ENCODE peak calls at places on chromosome 1, in four cellular contexts. B is NCI-H446, E is GM12865, M is HFF-Myc. D is an unnamed sample.

GRCh38 chr1:243732627-243733026 is 117.4 kb downstream of the AKT3 start:
- DNase-seq in E (no peak), B (no peak), M (no peak), D (no peak)

GRCh38 chr1:53524428-53525400 is 65.5 kb downstream of the DMRTB1 start:
- DNase-seq in E (no peak), M (no peak), B (no peak), D (no peak)

GRCh38 chr1:27980216-27980820 is 20.5 kb downstream of the XKR8 start:
- DNase-seq in B (no peak), E (no peak), M (no peak), D (no peak)

GRCh38 chr1:145720556-145720877 is 1.2 kb downstream of the CD160 start:
- DNase-seq in E (no peak), B (no peak), M (no peak), D (no peak)

GRCh38 chr1:25100151-25100841 is 132.0 kb downstream of the SYF2 start:
- DNase-seq in B (no peak), M (no peak), E (peak), D (no peak)

GRCh38 chr1:111441573-111442192 is 7.4 kb downstream of the WDR77 start:
- DNase-seq in E (peak), M (no peak), B (no peak), D (no peak)

GRCh38 chr1:171863531-171863930 is 22.2 kb downstream of the DNM3 start:
- DNase-seq in E (no peak), B (no peak), M (no peak), D (no peak)

GRCh38 chr1:9653195-9653782 is 1.8 kb downstream of the PIK3CD start:
- DNase-seq in M (no peak), E (peak), B (no peak), D (no peak)

GRCh38 chr1:8463144-8463927 is 145.4 kb downstream of the SLC45A1 start:
- DNase-seq in E (no peak), M (peak), B (peak), D (no peak)

GRCh38 chr1:111598534-111598933 is 21.1 kb upstream of the RAP1A start:
- DNase-seq in E (peak), M (no peak), B (no peak), D (no peak)

GRCh38 chr1:24904731-24905354 is 25.2 kb downstream of the RUNX3 start:
- DNase-seq in M (no peak), E (no peak), B (no peak), D (no peak)

GRCh38 chr1:23483327-23484252 is at the start of gene ASAP3:
- DNase-seq in M (no peak), B (no peak), E (no peak), D (no peak)

GRCh38 chr1:59776960-59777852 is 37.5 kb upstream of the HOOK1 start:
- DNase-seq in E (no peak), B (no peak), M (no peak), D (no peak)

GRCh38 chr1:85411567-85412312 is 53.2 kb downstream of the DDAH1 start:
- DNase-seq in E (no peak), B (no peak), M (no peak), D (no peak)

GRCh38 chr1:176949033-176949662 is 215.4 kb downstream of the ASTN1 start:
- DNase-seq in B (no peak), E (peak), M (peak), D (peak)

GRCh38 chr1:3065797-3066196 is 3.2 kb upstream of the PRDM16 start:
- DNase-seq in E (no peak), B (no peak), M (no peak), D (no peak)

GRCh38 chr1:27405074-27405473 is 12.7 kb downstream of the GPR3 start:
- DNase-seq in B (no peak), M (no peak), E (no peak), D (no peak)

GRCh38 chr1:75614455-75615379 is 3.8 kb upstream of the SLC44A5 start:
- DNase-seq in B (peak), M (no peak), E (peak), D (peak)

GRCh38 chr1:82226198-82226505 is 425.4 kb downstream of the ADGRL2 start:
- DNase-seq in M (no peak), B (peak), E (no peak), D (no peak)

GRCh38 chr1:152436593-152437338 is 22.7 kb upstream of the CRNN start:
- DNase-seq in M (no peak), E (no peak), B (no peak), D (no peak)

GRCh38 chr1:8121261-8122159 is 95.4 kb upstream of the ERRFI1 start:
- DNase-seq in M (no peak), B (no peak), E (no peak), D (no peak)

GRCh38 chr1:147480565-147480935 is 60.8 kb upstream of the BCL9 start:
- DNase-seq in M (no peak), B (no peak), E (no peak), D (no peak)

GRCh38 chr1:227214170-227214569 is 104.1 kb downstream of the CDC42BPA start:
- DNase-seq in B (no peak), E (no peak), M (no peak), D (no peak)

GRCh38 chr1:151970128-151970527 is 23.5 kb downstream of the S100A10 start:
- DNase-seq in E (no peak), M (no peak), B (no peak), D (no peak)

GRCh38 chr1:47431534-47431933 is 6.3 kb upstream of the FOXD2 start:
- DNase-seq in B (no peak), E (no peak), M (no peak), D (no peak)

GRCh38 chr1:119327436-119328155 is 41.0 kb upstream of the HAO2 start:
- DNase-seq in M (peak), B (no peak), E (peak), D (no peak)

GRCh38 chr1:154951901-154952657 is 3.8 kb downstream of the PBXIP1 start:
- DNase-seq in B (no peak), M (no peak), E (peak), D (no peak)

GRCh38 chr1:201468844-201469644 is at the start of gene PHLDA3:
- DNase-seq in E (peak), M (no peak), B (peak), D (peak)

GRCh38 chr1:2229921-2230700 is 2.0 kb downstream of the SKI start:
- DNase-seq in M (no peak), E (no peak), B (no peak), D (peak)

D was measured in cerebellum.